ENCODE peak calls at places on chromosomes 7 and 10, in five cellular contexts. One of them, this sample, is unnamed.

GRCh38 chr10:89215511-89215910 is 8.4 kb upstream of the CH25H start:
- DNase-seq in chondrocyte: no peak
- DNase-seq in nephron progenitor cell: no peak
- DNase-seq in psoas muscle: no peak
- DNase-seq in prostate gland: no peak
- DNase-seq in this sample: no peak

GRCh38 chr10:48655426-48656240 is 29.0 kb upstream of the WDFY4 start:
- DNase-seq in chondrocyte: no peak
- DNase-seq in nephron progenitor cell: no peak
- DNase-seq in psoas muscle: peak; percentile 84
- DNase-seq in prostate gland: peak; percentile 49
- DNase-seq in this sample: no peak

GRCh38 chr10:92110039-92110794 is 180.7 kb downstream of the CPEB3 start:
- DNase-seq in chondrocyte: no peak
- DNase-seq in nephron progenitor cell: no peak
- DNase-seq in psoas muscle: no peak
- DNase-seq in prostate gland: no peak
- DNase-seq in this sample: no peak

GRCh38 chr10:86918022-86918471 is 39.4 kb downstream of the MMRN2 start:
- DNase-seq in chondrocyte: no peak
- DNase-seq in nephron progenitor cell: no peak
- DNase-seq in psoas muscle: no peak
- DNase-seq in prostate gland: no peak
- DNase-seq in this sample: no peak

GRCh38 chr7:116316838-116317612 is 106.7 kb downstream of the TES start:
- DNase-seq in chondrocyte: no peak
- DNase-seq in nephron progenitor cell: no peak
- DNase-seq in psoas muscle: no peak
- DNase-seq in prostate gland: peak; percentile 78
- DNase-seq in this sample: no peak

GRCh38 chr10:44673245-44673999 is 237.7 kb upstream of the TMEM72 start:
- DNase-seq in chondrocyte: no peak
- DNase-seq in nephron progenitor cell: no peak
- DNase-seq in psoas muscle: no peak
- DNase-seq in prostate gland: peak; percentile 40
- DNase-seq in this sample: no peak

GRCh38 chr7:71626206-71626605 is 494.3 kb downstream of the GALNT17 start:
- DNase-seq in chondrocyte: no peak
- DNase-seq in nephron progenitor cell: no peak
- DNase-seq in psoas muscle: no peak
- DNase-seq in prostate gland: no peak
- DNase-seq in this sample: no peak

GRCh38 chr7:151921451-151921850 is 34.8 kb upstream of the GALNTL5 start:
- DNase-seq in chondrocyte: no peak
- DNase-seq in nephron progenitor cell: no peak
- DNase-seq in psoas muscle: no peak
- DNase-seq in prostate gland: no peak
- DNase-seq in this sample: no peak

GRCh38 chr7:106679153-106679931 is 18.4 kb upstream of the CCDC71L start:
- DNase-seq in chondrocyte: no peak
- DNase-seq in nephron progenitor cell: no peak
- DNase-seq in psoas muscle: no peak
- DNase-seq in prostate gland: no peak
- DNase-seq in this sample: no peak

GRCh38 chr7:131630427-131630826 is 74.0 kb upstream of the PODXL start:
- DNase-seq in chondrocyte: no peak
- DNase-seq in nephron progenitor cell: no peak
- DNase-seq in psoas muscle: no peak
- DNase-seq in prostate gland: no peak
- DNase-seq in this sample: no peak

DNA sequence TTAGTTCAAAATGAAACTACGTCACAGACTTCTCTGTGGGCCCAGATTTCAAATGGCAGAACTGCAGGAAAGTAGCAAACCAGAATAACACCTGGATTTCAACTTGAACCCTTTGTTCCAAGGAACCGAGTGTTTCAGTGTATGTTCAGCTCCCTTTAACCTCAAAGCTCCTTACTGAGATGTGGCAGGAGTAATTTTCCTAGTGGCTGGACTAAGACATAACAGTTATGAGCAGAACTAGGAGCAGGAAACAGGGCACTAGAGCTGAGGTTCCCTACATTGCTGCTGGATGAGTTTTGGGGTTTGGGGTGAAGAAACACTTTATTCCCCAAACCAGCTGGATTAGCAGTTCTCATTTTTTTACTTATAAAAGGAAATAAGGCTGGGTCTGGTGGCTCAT is 50.1 kb downstream of the NSUN6 start:
- DNase-seq in chondrocyte: no peak
- DNase-seq in nephron progenitor cell: no peak
- DNase-seq in psoas muscle: no peak
- DNase-seq in prostate gland: no peak
- DNase-seq in this sample: no peak
- TF ChIP-seq CTCF in chondrocyte: peak; percentile 41
- TF ChIP-seq CTCF in nephron progenitor cell: no peak
- TF ChIP-seq CTCF in psoas muscle: no peak
- TF ChIP-seq CTCF in prostate gland: no peak
- TF ChIP-seq CTCF in this sample: peak; percentile 26

GRCh38 chr7:134724606-134725005 is 54.8 kb upstream of the CALD1 start:
- DNase-seq in chondrocyte: no peak
- DNase-seq in nephron progenitor cell: no peak
- DNase-seq in psoas muscle: no peak
- DNase-seq in prostate gland: no peak
- DNase-seq in this sample: no peak
- TF ChIP-seq CTCF in chondrocyte: peak; percentile 75
- TF ChIP-seq CTCF in nephron progenitor cell: peak; percentile 27
- TF ChIP-seq CTCF in psoas muscle: peak; percentile 5
- TF ChIP-seq CTCF in prostate gland: peak; percentile 15
- TF ChIP-seq CTCF in this sample: peak; percentile 55

DNA sequence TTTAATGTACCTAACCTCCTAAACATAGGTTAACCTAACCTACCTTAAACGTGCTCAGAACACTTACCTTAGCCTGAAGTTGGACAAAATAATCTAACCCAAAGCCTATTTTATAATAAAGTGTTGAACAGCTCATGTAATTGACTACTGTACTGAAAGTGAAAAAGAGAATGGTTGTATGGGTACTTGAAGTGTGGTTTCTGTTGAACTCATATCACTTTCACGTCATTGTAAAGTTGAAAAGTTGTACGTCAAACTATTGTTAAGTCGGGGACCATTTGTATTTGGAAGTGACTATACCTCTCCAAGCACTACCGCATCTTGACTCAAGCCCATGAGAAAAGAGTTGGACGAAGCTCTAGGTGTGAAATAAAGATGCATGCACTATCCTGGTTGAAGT is 37.9 kb upstream of the ASAH2 start:
- DNase-seq in chondrocyte: no peak
- DNase-seq in nephron progenitor cell: no peak
- DNase-seq in psoas muscle: no peak
- DNase-seq in prostate gland: no peak
- DNase-seq in this sample: no peak
- TF ChIP-seq CTCF in chondrocyte: no peak
- TF ChIP-seq CTCF in nephron progenitor cell: no peak
- TF ChIP-seq CTCF in psoas muscle: no peak
- TF ChIP-seq CTCF in prostate gland: no peak
- TF ChIP-seq CTCF in this sample: no peak

GRCh38 chr7:23181684-23182553 is at the start of gene NUP42:
- DNase-seq in chondrocyte: peak; percentile 98
- DNase-seq in nephron progenitor cell: peak; percentile 96
- DNase-seq in psoas muscle: peak; percentile 97
- DNase-seq in prostate gland: peak; percentile 91
- DNase-seq in this sample: peak; percentile 96

GRCh38 chr7:23184291-23184690 is 2.4 kb downstream of the NUP42 start:
- DNase-seq in chondrocyte: no peak
- DNase-seq in nephron progenitor cell: no peak
- DNase-seq in psoas muscle: no peak
- DNase-seq in prostate gland: no peak
- DNase-seq in this sample: no peak

GRCh38 chr7:23185980-23186379 is 4.1 kb downstream of the NUP42 start:
- DNase-seq in chondrocyte: no peak
- DNase-seq in nephron progenitor cell: no peak
- DNase-seq in psoas muscle: no peak
- DNase-seq in prostate gland: no peak
- DNase-seq in this sample: no peak

GRCh38 chr7:23183279-23184012 is 1.6 kb downstream of the NUP42 start:
- DNase-seq in chondrocyte: no peak
- DNase-seq in nephron progenitor cell: no peak
- DNase-seq in psoas muscle: no peak
- DNase-seq in prostate gland: no peak
- DNase-seq in this sample: no peak

GRCh38 chr7:23184709-23185354 is 3.0 kb downstream of the NUP42 start:
- DNase-seq in chondrocyte: no peak
- DNase-seq in nephron progenitor cell: no peak
- DNase-seq in psoas muscle: no peak
- DNase-seq in prostate gland: peak; percentile 28
- DNase-seq in this sample: no peak
- TF ChIP-seq CTCF in chondrocyte: peak; percentile 86
- TF ChIP-seq CTCF in nephron progenitor cell: no peak
- TF ChIP-seq CTCF in psoas muscle: peak; percentile 44
- TF ChIP-seq CTCF in prostate gland: peak; percentile 45
- TF ChIP-seq CTCF in this sample: peak; percentile 45

This sample was measured in progenitor cell of endocrine pancreas.